ENCODE peak calls at places on chromosome 10, in seven cellular contexts. B is GM23248, V is hepatocyte, E is GM23338, D is PC-3, M is HCT116, T is PC-9. J is an unnamed sample.

GRCh38 chr10:122499491-122499941 is 38.2 kb downstream of the HTRA1 start:
- DNase-seq in B (peak; percentile 88), V (no peak), E (no peak), D (no peak), M (no peak), T (no peak), J (no peak)

GRCh38 chr10:103790580-103790979 is 64.8 kb downstream of the SH3PXD2A start:
- DNase-seq in B (no peak), V (no peak), E (no peak), D (no peak), M (no peak), T (no peak), J (no peak)

GRCh38 chr10:93198401-93199175 is 124.9 kb downstream of the CYP26A1 start:
- DNase-seq in B (peak; percentile 70), V (peak; percentile 42), E (peak; percentile 34), D (no peak), M (no peak), T (no peak), J (no peak)

GRCh38 chr10:24255907-24256306 is 47.0 kb downstream of the KIAA1217 start:
- DNase-seq in B (peak; percentile 6), V (peak; percentile 11), E (no peak), D (peak; percentile 11), M (no peak), T (peak; percentile 60), J (no peak)

GRCh38 chr10:61895898-61896605 is 5.4 kb upstream of the ARID5B start:
- DNase-seq in B (no peak), V (no peak), E (no peak), D (peak; percentile 78), M (no peak), T (no peak), J (no peak)

GRCh38 chr10:608331-609265 is 80.9 kb downstream of the DIP2C start:
- DNase-seq in B (peak; percentile 58), V (no peak), E (no peak), D (no peak), M (no peak), T (no peak), J (no peak)

GRCh38 chr10:86960003-86960862 is 1.8 kb downstream of the SNCG start:
- DNase-seq in B (peak; percentile 84), V (peak; percentile 84), E (peak; percentile 89), D (peak; percentile 71), M (peak; percentile 64), T (peak; percentile 69), J (peak; percentile 74)

GRCh38 chr10:81026597-81026996 is 488.9 kb downstream of the SH2D4B start:
- DNase-seq in B (no peak), V (no peak), E (no peak), D (no peak), M (no peak), T (no peak), J (no peak)

GRCh38 chr10:89337493-89337892 is 9.7 kb downstream of the IFIT3 start:
- DNase-seq in B (peak; percentile 64), V (no peak), E (no peak), D (no peak), M (peak; percentile 23), T (no peak), J (no peak)

GRCh38 chr10:112721080-112721698 is 228.9 kb upstream of the TCF7L2 start:
- DNase-seq in B (peak; percentile 71), V (peak; percentile 46), E (peak; percentile 72), D (peak; percentile 69), M (peak; percentile 51), T (no peak), J (peak; percentile 62)

GRCh38 chr10:74076961-74077360 is 73.7 kb downstream of the AP3M1 start:
- DNase-seq in B (no peak), V (no peak), E (no peak), D (no peak), M (no peak), T (no peak), J (no peak)
- H3K4me1 ChIP-seq in B (peaks cover 60% of the 10 kb centered on the region), V (peaks cover 4% of the 10 kb centered on the region), E (peaks cover 54% of the 10 kb centered on the region), D (peaks cover 43% of the 10 kb centered on the region), M (peaks cover 51% of the 10 kb centered on the region), T (peaks cover 43% of the 10 kb centered on the region), J (no peaks in the 10 kb centered on the region)

GRCh38 chr10:117541909-117542705 is 439 bp upstream of the EMX2 start:
- DNase-seq in B (peak; percentile 99), V (peak; percentile 69), E (peak; percentile 95), D (no peak), M (no peak), T (no peak), J (no peak)
- TF ChIP-seq EZH2 in B (no peak), V (peak; percentile 98), E (peak; percentile 99), D (no peak), M (no peak), T (no peak), J (no peak)

DNA sequence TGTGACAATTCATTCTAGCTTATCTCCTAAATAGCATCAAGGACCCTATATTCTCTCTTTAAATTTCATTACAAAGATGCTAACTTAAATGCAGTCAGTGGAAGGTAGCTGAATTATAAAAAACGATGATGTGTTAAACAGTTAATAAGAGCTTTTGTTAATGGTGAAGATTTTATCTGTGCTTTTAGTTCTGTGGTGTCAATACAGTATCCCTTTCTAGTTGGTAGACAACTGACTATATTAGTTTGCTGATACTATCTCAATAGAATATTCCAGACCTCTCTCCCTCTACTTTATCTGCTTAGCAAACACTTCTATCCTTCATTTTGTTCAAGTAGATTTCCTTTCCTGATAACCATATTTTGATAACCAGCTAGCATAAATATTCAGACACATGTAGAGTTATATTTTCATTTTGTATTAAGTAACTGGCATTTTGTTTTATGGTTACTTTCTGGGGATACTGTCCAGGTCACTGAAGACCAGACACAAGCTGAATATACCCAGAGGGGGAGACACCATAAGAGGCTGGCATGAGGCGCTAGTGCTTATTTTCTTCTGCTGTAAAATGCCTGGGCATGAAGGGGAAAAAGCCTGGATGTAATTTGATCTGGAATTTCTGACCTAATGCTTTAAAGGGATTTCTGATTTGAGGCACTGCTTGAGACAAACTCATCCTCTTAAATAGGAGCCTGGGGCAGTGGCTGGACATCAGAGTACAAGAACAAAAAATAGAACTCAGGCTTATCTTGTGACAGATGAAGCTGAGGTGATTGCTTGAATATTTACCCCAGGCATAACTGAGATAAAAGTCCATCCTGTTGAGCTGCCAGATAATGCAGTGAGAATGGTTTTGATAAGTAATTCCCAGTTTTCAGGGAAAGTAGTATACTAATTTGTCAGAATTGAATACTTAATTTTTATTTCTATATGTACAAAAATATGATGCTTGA is 197.6 kb downstream of the MALRD1 start:
- DNase-seq in B (no peak), V (peak; percentile 8), E (no peak), D (no peak), M (no peak), T (no peak), J (no peak)
- H3K9me2 ChIP-seq in B (no peaks in the 10 kb centered on the region), V (no peaks in the 10 kb centered on the region), E (no peaks in the 10 kb centered on the region), D (no peaks in the 10 kb centered on the region), M (no peaks in the 10 kb centered on the region), T (no peaks in the 10 kb centered on the region), J (no peaks in the 10 kb centered on the region)

GRCh38 chr10:96902117-96902516 is 70.0 kb downstream of the LCOR start:
- DNase-seq in B (no peak), V (no peak), E (no peak), D (no peak), M (no peak), T (no peak), J (no peak)
- H3K4me1 ChIP-seq in B (no peaks in the 10 kb centered on the region), V (peaks cover 5% of the 10 kb centered on the region), E (peaks cover 5% of the 10 kb centered on the region), D (peaks cover 33% of the 10 kb centered on the region), M (no peaks in the 10 kb centered on the region), T (no peaks in the 10 kb centered on the region), J (no peaks in the 10 kb centered on the region)

DNA sequence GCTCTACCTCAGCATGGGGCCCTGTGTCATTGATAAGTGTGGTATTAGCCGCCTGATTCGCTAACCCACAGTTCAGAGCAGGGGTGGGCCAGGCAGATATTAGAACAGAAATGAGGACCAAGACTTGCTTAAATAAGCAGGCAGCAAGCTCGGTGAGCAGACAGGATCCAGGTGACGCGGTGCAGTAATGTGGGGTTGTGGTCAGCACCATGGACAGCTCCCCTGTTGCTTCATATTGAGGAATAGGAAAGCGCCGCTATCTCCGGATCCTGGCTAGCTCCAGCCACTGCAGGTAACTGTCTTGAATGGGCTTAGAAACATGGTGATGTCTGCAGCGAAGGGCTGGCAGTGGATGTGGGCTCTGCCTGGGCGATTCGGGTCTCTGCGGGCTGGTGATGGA is 51.3 kb upstream of the GPR26 start:
- DNase-seq in B (peak; percentile 67), V (peak; percentile 91), E (peak; percentile 97), D (peak; percentile 64), M (peak; percentile 16), T (no peak), J (peak; percentile 61)
- TF ChIP-seq EZH2 in B (no peak), V (no peak), E (no peak), D (no peak), M (no peak), T (no peak), J (no peak)

J was measured in MM.1S.